ENCODE peak calls at places on chromosomes 5 and 9, in four cellular contexts. G is GM12878, H is HepG2, E is H1. R is an unnamed sample.

GRCh38 chr9:93177676-93178075 is 6.3 kb upstream of the WNK2 start:
- DNase-seq in E (no peak), G (no peak), H (no peak), R (no peak)

GRCh38 chr9:106479679-106480078 is 383.3 kb upstream of the ZNF462 start:
- DNase-seq in H (no peak), G (no peak), E (no peak), R (no peak)

GRCh38 chr9:78215706-78216105 is 20.2 kb upstream of the CEP78 start:
- DNase-seq in G (no peak), E (no peak), H (no peak), R (no peak)

GRCh38 chr5:133441166-133441815 is 171.1 kb downstream of the FSTL4 start:
- DNase-seq in E (no peak), H (no peak), G (no peak), R (no peak)

GRCh38 chr5:7420506-7421280 is 24.8 kb downstream of the ADCY2 start:
- DNase-seq in H (no peak), E (no peak), G (no peak), R (peak; percentile 57)

GRCh38 chr5:16508730-16509531 is 43.3 kb upstream of the ZNF622 start:
- DNase-seq in E (peak; percentile 13), H (no peak), G (no peak), R (no peak)

GRCh38 chr5:79285833-79286232 is 49.9 kb downstream of the JMY start:
- DNase-seq in H (no peak), G (no peak), E (no peak), R (no peak)

GRCh38 chr9:127452481-127453092 is 1.3 kb downstream of the LRSAM1 start:
- DNase-seq in E (no peak), H (peak; percentile 49), G (no peak), R (no peak)

GRCh38 chr9:72431036-72431435 is 66.0 kb upstream of the ZFAND5 start:
- DNase-seq in E (no peak), H (no peak), G (no peak), R (no peak)

GRCh38 chr5:15598294-15598902 is 98.4 kb downstream of the FBXL7 start:
- DNase-seq in H (peak; percentile 7), G (no peak), E (no peak), R (peak; percentile 25)

GRCh38 chr5:178637356-178638069 is 10.7 kb upstream of the CLK4 start:
- DNase-seq in E (no peak), H (no peak), G (no peak), R (no peak)

GRCh38 chr9:16044116-16044881 is 491.5 kb downstream of the CCDC171 start:
- DNase-seq in G (no peak), H (no peak), E (no peak), R (no peak)

GRCh38 chr5:145981612-145982571 is 45.5 kb downstream of the SH3RF2 start:
- DNase-seq in E (no peak), H (peak; percentile 79), G (no peak), R (no peak)

GRCh38 chr9:130570200-130570599 is 9.2 kb upstream of the FUBP3 start:
- DNase-seq in E (no peak), H (no peak), G (no peak), R (no peak)

GRCh38 chr9:121242219-121242954 is 25.6 kb upstream of the GSN start:
- DNase-seq in G (no peak), H (no peak), E (no peak), R (no peak)

GRCh38 chr9:99235874-99236627 is 14.0 kb downstream of the SEC61B start:
- DNase-seq in H (no peak), E (no peak), G (peak; percentile 82), R (no peak)

GRCh38 chr9:100637787-100638186 is 59.9 kb downstream of the CAVIN4 start:
- DNase-seq in E (peak; percentile 50), G (no peak), H (peak; percentile 58), R (peak; percentile 86)

GRCh38 chr9:127769985-127770904 is 8.2 kb downstream of the SH2D3C start:
- DNase-seq in H (no peak), E (no peak), G (no peak), R (no peak)

GRCh38 chr5:61765471-61765870 is 433.4 kb downstream of the ZSWIM6 start:
- DNase-seq in H (no peak), E (no peak), G (no peak), R (no peak)

GRCh38 chr5:149228610-149229297 is 42.9 kb upstream of the AFAP1L1 start:
- DNase-seq in E (no peak), H (peak; percentile 79), G (no peak), R (no peak)

GRCh38 chr5:122121782-122122465 is 7.4 kb upstream of the ZNF474 start:
- DNase-seq in H (no peak), E (no peak), G (no peak), R (no peak)

GRCh38 chr9:115615821-115616665 is 498.1 kb upstream of the TNC start:
- DNase-seq in E (no peak), H (no peak), G (no peak), R (no peak)

GRCh38 chr9:127463891-127464290 is 12.6 kb downstream of the LRSAM1 start:
- DNase-seq in H (no peak), E (no peak), G (no peak), R (no peak)

GRCh38 chr5:18366234-18366633 is 732.0 kb downstream of the TAF11L14 start:
- DNase-seq in H (no peak), E (no peak), G (no peak), R (no peak)

GRCh38 chr9:131405858-131406566 is 12.1 kb downstream of the PRRC2B start:
- DNase-seq in E (no peak), G (no peak), H (no peak), R (no peak)

GRCh38 chr9:104276709-104277245 is 182.7 kb downstream of the SMC2 start:
- DNase-seq in E (no peak), G (no peak), H (no peak), R (no peak)

GRCh38 chr5:150258126-150258525 is 31.4 kb downstream of the CAMK2A start:
- DNase-seq in E (no peak), G (no peak), H (no peak), R (no peak)

GRCh38 chr5:113199122-113199905 is 222.7 kb downstream of the DCP2 start:
- DNase-seq in H (no peak), E (no peak), G (no peak), R (no peak)

GRCh38 chr5:14204785-14205321 is 61.7 kb downstream of the TRIO start:
- DNase-seq in G (no peak), H (peak; percentile 64), E (no peak), R (no peak)

GRCh38 chr5:180371949-180372348 is 18.8 kb upstream of the GFPT2 start:
- DNase-seq in G (no peak), E (no peak), H (no peak), R (no peak)

GRCh38 chr5:158398360-158399201 is 539.6 kb upstream of the CLINT1 start:
- DNase-seq in E (no peak), H (no peak), G (peak; percentile 73), R (no peak)

GRCh38 chr5:64108674-64109073 is 57.0 kb upstream of the RNF180 start:
- DNase-seq in H (no peak), E (no peak), G (no peak), R (no peak)

GRCh38 chr5:136666970-136667620 is 301.8 kb upstream of the TRPC7 start:
- DNase-seq in G (no peak), E (no peak), H (no peak), R (no peak)
- TF ChIP-seq SUZ12 in G (no peak), E (no peak), H (no peak), R (no peak)

DNA sequence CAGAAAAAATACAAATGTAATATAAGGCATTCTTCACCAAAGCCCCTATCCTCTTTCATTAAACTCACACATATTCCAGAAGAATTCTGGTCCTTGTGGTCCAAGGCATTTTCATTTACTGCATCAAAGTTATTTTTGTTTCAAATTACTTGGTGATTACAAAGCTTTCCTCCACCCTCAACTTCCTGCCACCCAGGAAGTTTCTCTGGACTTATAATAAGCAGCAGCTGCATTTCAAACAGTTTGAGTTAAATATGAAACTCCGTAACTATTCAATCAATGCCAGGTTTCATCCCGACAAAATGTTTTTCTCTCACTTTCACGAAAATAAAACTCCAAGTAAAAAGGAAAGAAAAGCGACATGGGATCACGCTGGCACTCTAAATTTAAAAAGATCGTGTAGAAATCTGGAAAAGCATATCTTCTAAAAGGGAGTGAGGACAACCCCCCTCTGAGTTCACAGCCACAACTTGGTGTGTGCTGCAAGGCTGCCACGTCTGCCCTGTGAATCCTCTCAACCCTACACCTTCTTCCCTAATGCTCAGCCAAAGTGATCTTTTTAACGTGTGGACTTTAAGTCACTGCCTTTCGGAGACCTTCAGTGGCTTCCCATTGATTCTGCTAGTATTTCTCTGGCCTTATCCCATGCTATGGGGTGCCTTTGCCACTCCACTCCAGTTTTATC is 90.9 kb upstream of the CER1 start:
- DNase-seq in G (no peak), H (no peak), E (no peak), R (no peak)
- H3K4me3 ChIP-seq in G (no peak overlapping the region), H (no peak overlapping the region), E (no peak overlapping the region), R (no peak overlapping the region)

GRCh38 chr9:91308144-91308543 is 53.6 kb downstream of the AUH start:
- DNase-seq in G (no peak), E (no peak), H (no peak), R (no peak)

GRCh38 chr9:91310037-91310436 is 51.7 kb downstream of the AUH start:
- DNase-seq in G (no peak), E (no peak), H (no peak), R (no peak)

GRCh38 chr9:91316093-91316492 is 45.6 kb downstream of the AUH start:
- DNase-seq in E (no peak), G (no peak), H (no peak), R (no peak)

GRCh38 chr9:91315191-91315590 is 46.5 kb downstream of the AUH start:
- DNase-seq in H (no peak), E (no peak), G (no peak), R (peak; percentile 46)

DNA sequence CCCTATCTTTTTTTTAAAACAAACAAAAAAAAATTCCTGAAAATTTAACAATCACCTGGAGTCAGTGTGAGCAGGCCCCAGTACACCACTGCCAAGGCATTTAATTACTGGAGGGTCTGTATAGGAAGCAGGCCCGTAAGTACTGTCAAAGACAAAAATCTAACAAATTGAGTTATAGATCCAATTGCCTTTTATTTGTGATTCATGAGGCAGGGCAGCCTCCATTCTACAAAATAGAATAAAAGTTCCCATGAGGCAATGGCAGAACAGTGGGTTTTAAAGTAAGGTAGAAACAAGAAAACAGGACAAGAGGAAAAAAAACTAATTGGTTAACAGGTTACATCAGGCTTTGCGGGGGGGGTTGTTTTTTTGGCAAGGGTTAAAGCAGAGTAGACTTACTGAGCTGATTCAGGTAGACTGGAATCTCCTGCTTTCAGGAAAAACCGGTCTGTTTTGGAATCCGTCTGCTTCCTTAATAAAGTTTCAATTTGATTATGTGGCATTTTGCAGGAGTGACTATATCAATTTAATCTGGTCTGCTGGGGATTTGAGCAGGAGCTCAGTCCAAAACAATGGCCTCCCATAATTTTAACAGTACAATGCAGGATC is 48.9 kb downstream of the AUH start:
- DNase-seq in G (no peak), E (no peak), H (no peak), R (no peak)
- H3K9ac ChIP-seq in G (no peak overlapping the region), E (no peak overlapping the region), H (no peak overlapping the region), R (no peak overlapping the region)

GRCh38 chr5:103293719-103294118 is 35.2 kb downstream of the MACIR start:
- DNase-seq in H (no peak), G (no peak), E (no peak), R (no peak)
- TF ChIP-seq SUZ12 in H (no peak), G (no peak), E (no peak), R (no peak)

R was measured in NT2/D1.